ENCODE peak calls at places on chromosomes 11 and 22, in six cellular contexts. V, F, W, A, Y and N are unnamed samples. For H3K4me1, the result is how much of the 10 kb centered on the place peaks cover.

GRCh38 chr22:36236338-36237319 is 2.7 kb downstream of the APOL2 start:
- DNase-seq in V (peak), F (no peak), W (no peak), A (no peak), Y (no peak), N (no peak)

GRCh38 chr11:103700605-103701004 is 335.8 kb upstream of the DDI1 start:
- DNase-seq in V (no peak), F (peak), W (peak), A (peak), Y (no peak), N (no peak)

GRCh38 chr22:49676230-49676629 is 151.4 kb downstream of the BRD1 start:
- DNase-seq in V (no peak), F (no peak), W (no peak), A (no peak), Y (no peak), N (no peak)

GRCh38 chr11:99814738-99815137 is 794.0 kb downstream of the CNTN5 start:
- DNase-seq in V (no peak), F (peak), W (no peak), A (no peak), Y (peak), N (no peak)

GRCh38 chr22:39928556-39929401 is 27.9 kb downstream of the GRAP2 start:
- DNase-seq in V (no peak), F (no peak), W (no peak), A (no peak), Y (no peak), N (no peak)

GRCh38 chr11:63023851-63024648 is 8.4 kb upstream of the SLC22A8 start:
- DNase-seq in V (peak), F (peak), W (peak), A (peak), Y (peak), N (peak)

GRCh38 chr11:67060111-67060522 is 3.5 kb downstream of the RHOD start:
- DNase-seq in V (no peak), F (peak), W (no peak), A (peak), Y (no peak), N (no peak)

GRCh38 chr11:110015695-110016094 is 77.5 kb upstream of the ZC3H12C start:
- DNase-seq in V (no peak), F (no peak), W (no peak), A (no peak), Y (no peak), N (no peak)

GRCh38 chr11:46977038-46977818 is 40.7 kb downstream of the CSTPP1 start:
- DNase-seq in V (peak), F (no peak), W (no peak), A (no peak), Y (peak), N (no peak)

GRCh38 chr11:117621226-117621625 is 175.8 kb downstream of the DSCAML1 start:
- DNase-seq in V (no peak), F (peak), W (no peak), A (peak), Y (peak), N (peak)

GRCh38 chr11:789951-790350 is at the start of gene CEND1:
- DNase-seq in V (peak), F (no peak), W (no peak), A (peak), Y (peak), N (peak)

GRCh38 chr11:3944198-3944597 is 88.7 kb downstream of the STIM1 start:
- DNase-seq in V (no peak), F (no peak), W (no peak), A (peak), Y (no peak), N (no peak)

GRCh38 chr11:504053-504993 is 2.7 kb downstream of the RNH1 start:
- DNase-seq in V (no peak), F (no peak), W (peak), A (peak), Y (peak), N (no peak)

GRCh38 chr11:66119348-66120133 is 49.5 kb downstream of the PACS1 start:
- DNase-seq in V (peak), F (peak), W (peak), A (peak), Y (peak), N (no peak)

GRCh38 chr11:122724520-122724919 is 69.0 kb downstream of the UBASH3B start:
- DNase-seq in V (no peak), F (no peak), W (no peak), A (peak), Y (peak), N (no peak)

GRCh38 chr22:23888615-23889401 is 5.4 kb upstream of the MIF start:
- DNase-seq in V (peak), F (peak), W (no peak), A (peak), Y (peak), N (no peak)

GRCh38 chr22:32858121-32858703 is 56.7 kb downstream of the TIMP3 start:
- DNase-seq in V (no peak), F (no peak), W (no peak), A (peak), Y (no peak), N (no peak)

GRCh38 chr22:44881624-44882023 is 128.2 kb downstream of the PHF21B start:
- DNase-seq in V (no peak), F (peak), W (no peak), A (no peak), Y (no peak), N (no peak)

GRCh38 chr11:27509953-27510352 is 3.4 kb upstream of the LIN7C start:
- DNase-seq in V (no peak), F (no peak), W (no peak), A (no peak), Y (no peak), N (no peak)

GRCh38 chr11:75583710-75584658 is 21.9 kb downstream of the SERPINH1 start:
- DNase-seq in V (peak), F (no peak), W (peak), A (peak), Y (peak), N (no peak)

GRCh38 chr11:17763703-17764102 is 29.1 kb downstream of the KCNC1 start:
- DNase-seq in V (no peak), F (no peak), W (no peak), A (no peak), Y (no peak), N (no peak)

GRCh38 chr11:81987829-81988472 is 745.7 kb downstream of the FAM181B start:
- DNase-seq in V (no peak), F (no peak), W (peak), A (peak), Y (no peak), N (no peak)

GRCh38 chr11:115941481-115941993 is 437.3 kb upstream of the CADM1 start:
- DNase-seq in V (no peak), F (peak), W (no peak), A (no peak), Y (no peak), N (no peak)

GRCh38 chr11:78313181-78313788 is 104.3 kb downstream of the GAB2 start:
- DNase-seq in V (no peak), F (peak), W (peak), A (peak), Y (no peak), N (no peak)

DNA sequence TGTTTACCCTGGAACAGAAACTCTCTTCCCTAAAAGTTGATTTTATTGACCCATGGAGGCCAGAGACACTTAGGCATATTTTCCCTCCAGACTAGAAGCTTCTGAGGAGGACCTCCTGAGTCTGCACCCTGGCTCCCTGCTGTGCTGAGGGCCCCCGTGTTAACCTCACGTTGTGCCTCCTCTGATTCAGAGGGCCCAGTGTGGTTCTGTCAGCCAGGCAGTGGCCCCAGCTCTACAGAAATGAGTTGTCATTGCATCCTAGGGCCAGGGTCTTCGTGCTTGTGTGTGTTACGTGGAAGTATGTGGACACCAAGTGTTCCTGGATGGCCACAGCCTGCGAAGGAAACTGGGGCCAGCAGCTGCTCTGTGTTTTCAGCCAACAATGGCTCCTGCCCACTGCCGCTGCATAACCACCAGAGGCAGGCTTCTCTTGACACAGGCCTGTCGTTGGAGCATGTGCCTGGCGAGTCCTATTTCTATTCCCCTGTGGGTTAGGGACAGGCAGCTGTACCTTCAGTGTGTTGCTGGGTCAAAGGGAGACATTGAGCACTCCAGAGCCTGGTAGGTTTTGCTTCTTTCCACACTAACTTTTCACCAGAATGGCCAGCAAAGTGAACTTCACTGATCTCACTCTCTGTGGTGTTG is 44.5 kb downstream of the MED15 start:
- DNase-seq in V (no peak), F (no peak), W (no peak), A (peak), Y (no peak), N (no peak)
- TF ChIP-seq EZH2phosphoT487 in V (no peak), F (no peak), W (no peak), A (no peak), Y (no peak), N (no peak)

DNA sequence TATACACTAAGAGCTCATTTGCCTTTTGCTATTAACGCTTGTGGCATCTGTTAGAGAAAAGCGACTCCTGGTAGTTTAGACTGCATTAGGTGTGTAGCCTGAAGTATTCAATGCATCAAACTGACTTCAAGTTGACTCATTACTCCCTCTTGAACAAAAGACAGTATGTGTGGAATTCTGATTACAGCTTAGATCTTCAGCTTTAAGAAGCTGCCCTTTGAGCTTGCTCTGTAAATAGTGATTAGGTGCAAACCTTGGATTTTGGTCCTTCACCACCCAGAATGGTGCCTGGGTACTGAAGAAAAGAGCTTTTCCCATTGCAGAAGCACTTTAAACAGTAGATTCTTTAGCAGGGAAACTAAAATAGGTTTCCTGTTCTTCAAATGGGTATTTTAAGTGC is 62.1 kb downstream of the FAT3 start:
- DNase-seq in V (peak), F (no peak), W (peak), A (no peak), Y (peak), N (no peak)
- H3K4me1 ChIP-seq in V (under half), F (under half), W (under half), A (under half), Y (half or more), N (under half)

DNA sequence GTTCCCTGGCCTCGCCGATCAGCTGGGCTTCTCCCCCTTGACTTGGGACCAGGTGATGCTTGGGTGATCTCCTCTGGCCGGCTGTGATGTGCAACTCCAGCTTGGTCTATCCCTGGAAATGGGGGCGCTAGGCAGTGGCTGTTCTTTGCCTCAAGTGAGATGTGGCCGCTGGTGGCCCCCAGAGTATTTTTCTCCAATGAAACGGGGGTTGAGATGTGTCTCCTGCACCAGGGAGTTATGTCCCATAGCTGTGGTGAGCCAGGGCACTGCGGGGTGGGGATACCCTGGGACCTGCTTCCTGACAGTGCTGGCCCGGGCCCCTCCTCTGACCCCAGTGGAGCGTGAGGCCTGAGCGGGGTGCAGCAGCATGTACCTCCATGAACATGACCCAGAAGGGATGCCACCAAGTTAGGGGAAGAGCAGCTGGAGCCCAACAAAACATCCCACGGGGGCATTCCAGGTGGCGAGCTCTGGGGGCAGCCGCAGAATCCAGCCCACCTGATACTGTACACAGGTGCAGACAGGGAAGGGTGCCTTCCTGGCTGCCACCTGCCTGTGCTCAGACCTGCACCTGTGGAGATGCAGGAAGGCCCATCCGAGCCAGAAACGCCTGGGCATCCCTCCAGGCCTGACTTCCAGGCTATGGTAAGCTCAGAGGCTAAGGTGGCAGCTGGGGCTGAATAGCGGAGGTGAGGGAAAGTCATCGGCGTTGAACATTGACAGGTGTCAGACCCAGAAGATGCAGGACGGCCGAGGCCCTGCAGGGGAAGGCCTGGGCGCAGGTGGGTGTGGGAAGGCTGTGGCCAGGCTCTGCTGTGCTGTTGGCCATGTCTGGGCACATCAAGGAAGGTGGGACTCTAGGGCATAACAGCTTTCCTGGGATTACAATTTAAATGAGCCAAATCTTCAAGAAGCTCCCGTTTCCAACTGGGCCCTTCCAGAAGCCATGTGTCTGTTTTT is 97.3 kb downstream of the CTTN start:
- DNase-seq in V (no peak), F (no peak), W (no peak), A (no peak), Y (no peak), N (no peak)
- TF ChIP-seq EZH2phosphoT487 in V (no peak), F (no peak), W (no peak), A (no peak), Y (no peak), N (no peak)

DNA sequence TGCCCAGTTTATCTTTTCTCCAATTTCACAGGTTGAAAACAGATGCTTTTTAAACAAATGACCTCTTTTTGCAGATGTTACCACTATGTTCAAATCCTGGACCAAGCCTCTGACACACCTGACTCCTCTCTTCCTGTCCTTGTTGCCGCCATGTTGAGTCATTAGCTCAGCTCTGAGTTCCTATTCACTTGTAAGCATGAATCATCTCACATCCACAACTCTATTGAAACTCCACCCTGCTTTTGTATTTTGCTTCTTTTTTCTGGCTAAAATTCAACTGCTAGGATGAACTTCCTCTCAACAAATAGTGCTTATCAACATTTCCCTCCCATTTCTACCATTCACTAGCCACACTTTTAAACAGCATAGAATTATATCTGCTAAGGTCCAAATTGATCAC is 4.1 kb downstream of the JOSD1 start:
- DNase-seq in V (no peak), F (peak), W (peak), A (peak), Y (no peak), N (no peak)
- H3K4me1 ChIP-seq in V (under half), F (under half), W (under half), A (under half), Y (under half), N (under half)

GRCh38 chr11:43959321-43959995 is 17.0 kb downstream of the C11orf96 start:
- DNase-seq in V (no peak), F (no peak), W (no peak), A (no peak), Y (peak), N (no peak)

GRCh38 chr11:43957571-43957970 is 15.1 kb downstream of the C11orf96 start:
- DNase-seq in V (no peak), F (no peak), W (no peak), A (no peak), Y (peak), N (no peak)

GRCh38 chr11:43963221-43963620 is 20.8 kb downstream of the C11orf96 start:
- DNase-seq in V (no peak), F (no peak), W (no peak), A (no peak), Y (no peak), N (no peak)

DNA sequence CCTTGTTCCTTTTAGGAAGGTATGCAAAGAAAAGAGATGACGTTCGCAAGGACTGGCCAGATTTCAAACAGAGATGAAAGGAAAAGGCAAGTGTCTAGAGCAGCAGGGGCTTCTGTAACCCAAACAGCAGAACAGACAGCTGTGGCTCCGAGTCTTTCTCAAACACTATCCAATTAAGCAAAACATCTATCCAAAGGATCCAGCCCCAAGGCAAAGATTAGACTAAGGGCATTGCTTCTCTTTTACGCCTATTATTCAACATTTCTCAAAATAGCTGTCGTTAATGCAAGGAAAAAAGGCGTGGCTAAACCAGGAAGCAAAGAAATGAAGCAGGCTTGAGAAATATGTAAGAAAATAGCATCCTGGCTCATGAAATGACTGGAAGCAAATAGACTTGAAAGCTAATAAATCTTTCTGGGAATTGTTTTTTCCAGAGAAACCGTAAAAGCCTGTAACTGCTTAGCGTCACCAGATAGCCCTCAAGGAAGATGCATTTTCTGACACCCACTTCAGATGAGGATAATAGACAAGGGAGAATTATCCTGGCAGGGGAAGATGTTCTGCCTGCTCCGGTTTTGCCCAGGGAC is 20.0 kb downstream of the C11orf96 start:
- DNase-seq in V (peak), F (no peak), W (peak), A (peak), Y (no peak), N (no peak)
- TF ChIP-seq EZH2phosphoT487 in V (no peak), F (no peak), W (no peak), A (no peak), Y (no peak), N (no peak)

DNA sequence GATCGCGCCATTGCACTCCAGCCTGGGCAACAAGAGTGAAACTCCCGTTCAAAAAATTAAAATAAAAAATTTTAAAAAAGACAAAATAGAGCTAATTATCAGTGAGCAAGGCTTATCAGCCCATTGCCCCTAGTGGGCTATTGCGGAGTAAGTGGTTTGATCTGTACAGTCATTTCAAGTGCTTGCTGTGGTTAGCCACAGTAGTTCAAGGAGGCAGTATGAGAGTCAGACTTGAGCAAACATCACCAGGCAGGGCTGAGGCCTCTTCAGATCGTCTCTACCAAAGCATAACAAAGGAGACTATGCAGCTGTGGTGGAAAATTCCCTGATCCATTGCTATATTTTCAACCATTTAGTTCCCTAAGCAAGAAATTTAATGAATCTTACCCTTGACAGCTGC is 4.3 kb upstream of the SBF2 start:
- DNase-seq in V (no peak), F (peak), W (no peak), A (peak), Y (no peak), N (no peak)
- H3K4me1 ChIP-seq in V (under half), F (under half), W (under half), A (under half), Y (under half), N (under half)

DNA sequence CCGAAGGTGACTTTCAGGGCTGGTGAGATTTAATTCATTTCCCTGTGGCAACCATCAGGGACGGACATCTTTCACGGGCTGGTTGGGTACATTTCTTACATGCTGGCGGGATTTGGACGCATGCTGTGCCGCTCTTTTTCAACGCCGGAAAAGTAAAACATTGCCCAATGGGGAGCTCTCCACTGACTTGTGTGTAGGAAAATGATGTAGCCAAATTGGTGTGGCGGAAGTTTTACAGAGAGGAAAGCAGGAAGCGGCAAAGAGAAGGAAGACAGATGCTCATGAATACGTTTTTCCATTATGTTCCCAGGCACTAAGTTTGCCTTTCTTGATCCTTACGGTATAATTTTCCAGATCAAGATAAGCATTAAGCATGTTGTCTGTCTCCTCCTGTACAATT is 375.8 kb downstream of the NTM start:
- DNase-seq in V (peak), F (no peak), W (no peak), A (no peak), Y (no peak), N (no peak)
- TF ChIP-seq EZH2phosphoT487 in V (no peak), F (no peak), W (no peak), A (no peak), Y (no peak), N (no peak)